ENCODE peak calls at places on chromosomes 6 and 20, in seven cellular contexts. One of them, this sample, is unnamed.

GRCh38 chr20:19932170-19932667 is 84.9 kb upstream of the NAA20 start:
- DNase-seq in GM10248: no peak
- DNase-seq in AG10803: peak; percentile 96
- DNase-seq in CD8-positive, alpha-beta T cell: no peak
- DNase-seq in bronchial epithelial cell: no peak
- DNase-seq in astrocyte: peak; percentile 90
- DNase-seq in lower leg skin: peak; percentile 66
- DNase-seq in this sample: no peak

GRCh38 chr6:79525272-79526100 is 11.7 kb downstream of the LCA5 start:
- DNase-seq in GM10248: no peak
- DNase-seq in AG10803: no peak
- DNase-seq in CD8-positive, alpha-beta T cell: no peak
- DNase-seq in bronchial epithelial cell: peak; percentile 81
- DNase-seq in astrocyte: peak; percentile 92
- DNase-seq in lower leg skin: no peak
- DNase-seq in this sample: no peak

GRCh38 chr6:1625352-1625773 is 15.6 kb downstream of the FOXC1 start:
- DNase-seq in GM10248: no peak
- DNase-seq in AG10803: peak; percentile 18
- DNase-seq in CD8-positive, alpha-beta T cell: no peak
- DNase-seq in bronchial epithelial cell: peak; percentile 9
- DNase-seq in astrocyte: no peak
- DNase-seq in lower leg skin: no peak
- DNase-seq in this sample: no peak

GRCh38 chr20:33796263-33796906 is 14.8 kb upstream of the CHMP4B start:
- DNase-seq in GM10248: no peak
- DNase-seq in AG10803: no peak
- DNase-seq in CD8-positive, alpha-beta T cell: no peak
- DNase-seq in bronchial epithelial cell: peak; percentile 58
- DNase-seq in astrocyte: no peak
- DNase-seq in lower leg skin: no peak
- DNase-seq in this sample: no peak

GRCh38 chr6:63643862-63644261 is 8.3 kb downstream of the PHF3 start:
- DNase-seq in GM10248: peak; percentile 15
- DNase-seq in AG10803: peak; percentile 8
- DNase-seq in CD8-positive, alpha-beta T cell: no peak
- DNase-seq in bronchial epithelial cell: no peak
- DNase-seq in astrocyte: no peak
- DNase-seq in lower leg skin: no peak
- DNase-seq in this sample: no peak

GRCh38 chr6:73074175-73074574 is 151.1 kb downstream of the KHDC1L start:
- DNase-seq in GM10248: no peak
- DNase-seq in AG10803: peak; percentile 78
- DNase-seq in CD8-positive, alpha-beta T cell: no peak
- DNase-seq in bronchial epithelial cell: peak; percentile 88
- DNase-seq in astrocyte: peak; percentile 90
- DNase-seq in lower leg skin: no peak
- DNase-seq in this sample: no peak

GRCh38 chr6:79946242-79946641 is 1.1 kb downstream of the ELOVL4 start:
- DNase-seq in GM10248: peak; percentile 20
- DNase-seq in AG10803: peak; percentile 13
- DNase-seq in CD8-positive, alpha-beta T cell: no peak
- DNase-seq in bronchial epithelial cell: peak; percentile 35
- DNase-seq in astrocyte: peak; percentile 26
- DNase-seq in lower leg skin: no peak
- DNase-seq in this sample: no peak

GRCh38 chr6:143594647-143595046 is 83.1 kb upstream of the PHACTR2 start:
- DNase-seq in GM10248: no peak
- DNase-seq in AG10803: no peak
- DNase-seq in CD8-positive, alpha-beta T cell: no peak
- DNase-seq in bronchial epithelial cell: peak; percentile 40
- DNase-seq in astrocyte: peak; percentile 68
- DNase-seq in lower leg skin: no peak
- DNase-seq in this sample: no peak

GRCh38 chr6:151075527-151075926 is 164.2 kb upstream of the AKAP12 start:
- DNase-seq in GM10248: no peak
- DNase-seq in AG10803: peak; percentile 58
- DNase-seq in CD8-positive, alpha-beta T cell: no peak
- DNase-seq in bronchial epithelial cell: peak; percentile 81
- DNase-seq in astrocyte: no peak
- DNase-seq in lower leg skin: no peak
- DNase-seq in this sample: no peak

GRCh38 chr6:96156425-96156824 is 140.7 kb downstream of the FUT9 start:
- DNase-seq in GM10248: no peak
- DNase-seq in AG10803: no peak
- DNase-seq in CD8-positive, alpha-beta T cell: no peak
- DNase-seq in bronchial epithelial cell: no peak
- DNase-seq in astrocyte: no peak
- DNase-seq in lower leg skin: no peak
- DNase-seq in this sample: no peak

GRCh38 chr20:23508896-23509579 is 18.1 kb downstream of the CST8 start:
- DNase-seq in GM10248: no peak
- DNase-seq in AG10803: no peak
- DNase-seq in CD8-positive, alpha-beta T cell: no peak
- DNase-seq in bronchial epithelial cell: no peak
- DNase-seq in astrocyte: no peak
- DNase-seq in lower leg skin: no peak
- DNase-seq in this sample: no peak

GRCh38 chr6:136288566-136289326 is 900 bp downstream of the BCLAF1 start:
- DNase-seq in GM10248: peak; percentile 43
- DNase-seq in AG10803: peak; percentile 97
- DNase-seq in CD8-positive, alpha-beta T cell: peak; percentile 86
- DNase-seq in bronchial epithelial cell: peak; percentile 93
- DNase-seq in astrocyte: peak; percentile 95
- DNase-seq in lower leg skin: peak; percentile 86
- DNase-seq in this sample: peak; percentile 91

GRCh38 chr6:34891296-34891695 is 2.2 kb downstream of the ANKS1A start:
- DNase-seq in GM10248: no peak
- DNase-seq in AG10803: no peak
- DNase-seq in CD8-positive, alpha-beta T cell: no peak
- DNase-seq in bronchial epithelial cell: peak; percentile 68
- DNase-seq in astrocyte: no peak
- DNase-seq in lower leg skin: no peak
- DNase-seq in this sample: no peak

GRCh38 chr6:84464471-84464870 is 237.0 kb upstream of the CEP162 start:
- DNase-seq in GM10248: no peak
- DNase-seq in AG10803: no peak
- DNase-seq in CD8-positive, alpha-beta T cell: no peak
- DNase-seq in bronchial epithelial cell: no peak
- DNase-seq in astrocyte: no peak
- DNase-seq in lower leg skin: no peak
- DNase-seq in this sample: no peak

GRCh38 chr20:22070546-22070945 is 365.1 kb downstream of the PAX1 start:
- DNase-seq in GM10248: no peak
- DNase-seq in AG10803: peak; percentile 73
- DNase-seq in CD8-positive, alpha-beta T cell: no peak
- DNase-seq in bronchial epithelial cell: no peak
- DNase-seq in astrocyte: no peak
- DNase-seq in lower leg skin: peak; percentile 32
- DNase-seq in this sample: no peak

GRCh38 chr6:54697423-54697822 is 149.1 kb upstream of the FAM83B start:
- DNase-seq in GM10248: no peak
- DNase-seq in AG10803: peak; percentile 50
- DNase-seq in CD8-positive, alpha-beta T cell: no peak
- DNase-seq in bronchial epithelial cell: peak; percentile 53
- DNase-seq in astrocyte: no peak
- DNase-seq in lower leg skin: no peak
- DNase-seq in this sample: no peak

GRCh38 chr20:58583586-58583985 is 67.5 kb upstream of the STX16 start:
- DNase-seq in GM10248: no peak
- DNase-seq in AG10803: no peak
- DNase-seq in CD8-positive, alpha-beta T cell: no peak
- DNase-seq in bronchial epithelial cell: no peak
- DNase-seq in astrocyte: no peak
- DNase-seq in lower leg skin: no peak
- DNase-seq in this sample: no peak

GRCh38 chr6:35061651-35062410 is 79.3 kb downstream of the TCP11 start:
- DNase-seq in GM10248: no peak
- DNase-seq in AG10803: no peak
- DNase-seq in CD8-positive, alpha-beta T cell: no peak
- DNase-seq in bronchial epithelial cell: no peak
- DNase-seq in astrocyte: no peak
- DNase-seq in lower leg skin: no peak
- DNase-seq in this sample: no peak

GRCh38 chr6:32666420-32667300 is at the start of gene HLA-DQB1:
- DNase-seq in GM10248: peak; percentile 81
- DNase-seq in AG10803: no peak
- DNase-seq in CD8-positive, alpha-beta T cell: peak; percentile 71
- DNase-seq in bronchial epithelial cell: peak; percentile 79
- DNase-seq in astrocyte: no peak
- DNase-seq in lower leg skin: peak; percentile 19
- DNase-seq in this sample: no peak

GRCh38 chr20:36206641-36207040 is 29.6 kb upstream of the AAR2 start:
- DNase-seq in GM10248: no peak
- DNase-seq in AG10803: no peak
- DNase-seq in CD8-positive, alpha-beta T cell: no peak
- DNase-seq in bronchial epithelial cell: no peak
- DNase-seq in astrocyte: no peak
- DNase-seq in lower leg skin: no peak
- DNase-seq in this sample: no peak

GRCh38 chr6:144580771-144581170 is 295.6 kb downstream of the UTRN start:
- DNase-seq in GM10248: no peak
- DNase-seq in AG10803: no peak
- DNase-seq in CD8-positive, alpha-beta T cell: no peak
- DNase-seq in bronchial epithelial cell: no peak
- DNase-seq in astrocyte: no peak
- DNase-seq in lower leg skin: no peak
- DNase-seq in this sample: no peak

DNA sequence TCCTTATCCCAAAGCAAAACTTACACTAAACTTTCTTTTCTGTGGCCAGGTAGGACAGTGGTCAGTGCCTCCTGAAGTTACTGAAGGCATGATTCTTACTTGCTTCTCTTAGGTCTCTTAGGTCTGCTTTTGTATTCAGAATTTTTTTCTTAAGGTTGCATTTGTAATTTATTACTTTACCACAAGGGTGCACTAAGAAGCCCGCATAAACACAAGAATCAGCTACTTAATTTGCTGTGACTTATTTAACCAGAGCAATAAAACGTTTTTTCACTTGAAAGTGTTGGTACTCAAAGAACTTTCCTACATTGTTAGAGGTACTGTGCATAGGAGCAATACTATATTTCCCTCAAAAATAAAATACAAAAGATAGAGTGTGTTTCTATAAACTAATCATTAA is 75.4 kb upstream of the LAMA2 start:
- DNase-seq in GM10248: no peak
- DNase-seq in AG10803: peak; percentile 61
- DNase-seq in CD8-positive, alpha-beta T cell: no peak
- DNase-seq in bronchial epithelial cell: peak; percentile 65
- DNase-seq in astrocyte: peak; percentile 26
- DNase-seq in lower leg skin: no peak
- DNase-seq in this sample: no peak
- TF ChIP-seq CTCF in GM10248: peak; percentile 29
- TF ChIP-seq CTCF in AG10803: peak; percentile 65
- TF ChIP-seq CTCF in CD8-positive, alpha-beta T cell: peak; percentile 23
- TF ChIP-seq CTCF in bronchial epithelial cell: peak; percentile 45
- TF ChIP-seq CTCF in astrocyte: peak; percentile 49
- TF ChIP-seq CTCF in lower leg skin: no peak
- TF ChIP-seq CTCF in this sample: peak; percentile 67

DNA sequence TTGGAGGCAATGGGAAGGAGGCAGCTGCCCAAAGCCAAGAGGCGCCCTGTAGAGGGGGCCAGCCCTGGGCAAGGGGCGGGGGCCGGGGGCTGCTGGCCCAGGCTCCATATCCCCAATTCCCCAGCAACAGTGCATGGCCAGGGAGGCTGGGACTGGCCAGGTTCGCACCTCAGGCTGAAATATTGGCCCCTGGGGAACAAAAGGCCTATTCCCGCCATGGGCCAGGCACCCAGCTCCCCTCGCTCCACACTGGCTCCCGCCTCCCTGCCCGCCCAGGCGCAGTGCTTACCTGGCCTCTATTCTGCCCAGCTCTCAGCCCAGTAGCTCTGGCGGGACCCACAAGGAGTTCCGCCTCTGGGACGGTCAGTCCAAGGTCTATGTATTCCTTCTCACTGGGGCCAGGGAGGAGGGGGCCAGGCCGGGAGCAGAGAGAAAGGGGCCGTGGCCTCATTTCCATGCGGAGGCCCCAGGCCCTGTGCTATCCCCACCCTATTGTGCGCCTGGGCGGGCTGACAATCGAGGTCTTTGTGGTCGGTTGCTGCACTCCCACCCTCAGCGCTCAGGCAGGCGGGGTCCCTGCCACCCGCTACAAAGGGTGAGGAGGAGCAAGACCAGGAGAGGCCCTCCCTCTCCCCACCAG is 42.3 kb downstream of the YTHDF1 start:
- DNase-seq in GM10248: no peak
- DNase-seq in AG10803: no peak
- DNase-seq in CD8-positive, alpha-beta T cell: no peak
- DNase-seq in bronchial epithelial cell: no peak
- DNase-seq in astrocyte: no peak
- DNase-seq in lower leg skin: no peak
- DNase-seq in this sample: no peak
- TF ChIP-seq CTCF in GM10248: no peak
- TF ChIP-seq CTCF in AG10803: no peak
- TF ChIP-seq CTCF in CD8-positive, alpha-beta T cell: no peak
- TF ChIP-seq CTCF in bronchial epithelial cell: no peak
- TF ChIP-seq CTCF in astrocyte: no peak
- TF ChIP-seq CTCF in lower leg skin: no peak
- TF ChIP-seq CTCF in this sample: no peak

DNA sequence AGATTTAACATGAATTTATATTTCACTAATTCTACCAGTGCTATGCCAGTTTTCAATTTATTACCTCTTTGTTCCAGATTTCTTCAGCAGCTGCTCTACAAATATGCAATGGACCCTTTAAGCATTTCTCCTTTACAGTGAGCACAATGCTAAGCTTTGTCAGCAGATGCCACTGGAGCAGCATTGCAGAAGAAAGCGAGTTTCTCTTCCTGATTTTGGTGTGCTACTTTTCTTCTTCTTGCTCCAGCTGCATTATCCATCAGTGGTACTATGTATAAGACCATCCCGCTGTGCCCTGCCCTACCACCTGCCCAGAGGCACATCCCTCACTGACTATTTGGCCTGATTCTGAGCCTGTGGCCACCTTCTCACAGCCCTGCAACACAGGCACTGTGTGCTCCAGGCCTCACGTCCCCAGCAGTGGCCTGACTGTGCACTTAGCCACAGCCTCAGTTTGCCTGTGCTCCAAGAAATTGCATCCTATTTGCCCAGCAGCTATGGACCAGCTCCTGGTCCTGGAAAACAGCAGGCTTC is 84.1 kb downstream of the TNFAIP3 start:
- DNase-seq in GM10248: peak; percentile 45
- DNase-seq in AG10803: no peak
- DNase-seq in CD8-positive, alpha-beta T cell: no peak
- DNase-seq in bronchial epithelial cell: no peak
- DNase-seq in astrocyte: no peak
- DNase-seq in lower leg skin: no peak
- DNase-seq in this sample: no peak
- TF ChIP-seq CTCF in GM10248: peak; percentile 60
- TF ChIP-seq CTCF in AG10803: no peak
- TF ChIP-seq CTCF in CD8-positive, alpha-beta T cell: no peak
- TF ChIP-seq CTCF in bronchial epithelial cell: no peak
- TF ChIP-seq CTCF in astrocyte: no peak
- TF ChIP-seq CTCF in lower leg skin: no peak
- TF ChIP-seq CTCF in this sample: no peak

DNA sequence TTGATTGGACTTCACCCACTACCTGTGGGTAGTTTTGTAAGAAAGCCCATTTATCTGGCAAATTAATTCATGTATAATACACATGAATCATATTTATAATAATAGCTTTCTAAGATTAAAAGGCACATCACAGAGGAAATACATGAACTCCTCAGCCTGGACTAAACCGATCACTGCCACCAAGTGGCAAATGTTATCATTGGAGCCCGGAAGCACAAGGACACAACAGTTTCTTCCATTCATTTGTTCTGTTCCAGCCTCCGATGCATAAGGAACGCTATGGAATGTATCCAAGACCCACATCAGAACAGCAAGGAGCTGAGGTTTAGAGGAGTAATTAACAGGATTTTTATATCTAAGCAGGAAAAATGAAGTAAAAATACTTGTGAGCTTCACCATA is 13.9 kb upstream of the IPCEF1 start:
- DNase-seq in GM10248: peak; percentile 33
- DNase-seq in AG10803: peak; percentile 49
- DNase-seq in CD8-positive, alpha-beta T cell: no peak
- DNase-seq in bronchial epithelial cell: peak; percentile 29
- DNase-seq in astrocyte: peak; percentile 34
- DNase-seq in lower leg skin: no peak
- DNase-seq in this sample: peak; percentile 32
- TF ChIP-seq CTCF in GM10248: peak; percentile 42
- TF ChIP-seq CTCF in AG10803: peak; percentile 61
- TF ChIP-seq CTCF in CD8-positive, alpha-beta T cell: peak; percentile 33
- TF ChIP-seq CTCF in bronchial epithelial cell: peak; percentile 42
- TF ChIP-seq CTCF in astrocyte: peak; percentile 44
- TF ChIP-seq CTCF in lower leg skin: no peak
- TF ChIP-seq CTCF in this sample: peak; percentile 69

This sample was measured in osteocyte.